ENCODE peak calls at places on chromosomes 11 and 22, in nine cellular contexts. L is T follicular helper cell; Y is neuronal stem cell; D is astrocyte of the spinal cord; X is NCI-H345; Q is substantia nigra; M is SJSA1; R is NCI-H446; N is activated CD4-positive, alpha-beta T cell treated with anti-CD3 and anti-CD28 coated beads for 24 hours. E is an unnamed sample.

GRCh38 chr11:86999859-87000753 is 37.6 kb upstream of the TMEM135 start:
- DNase-seq in L (no peak), Y (no peak), D (peak), X (no peak), Q (no peak), M (no peak), R (no peak), N (no peak), E (no peak)

GRCh38 chr11:96054870-96055705 is 131.2 kb upstream of the MTMR2 start:
- DNase-seq in L (no peak), Y (peak), D (peak), X (peak), Q (no peak), M (no peak), R (no peak), N (no peak), E (no peak)

GRCh38 chr11:65897020-65897471 is 3.1 kb downstream of the FOSL1 start:
- DNase-seq in L (no peak), Y (no peak), D (peak), X (no peak), Q (no peak), M (no peak), R (no peak), N (no peak), E (no peak)

GRCh38 chr11:128361451-128362020 is 225.8 kb downstream of the ETS1 start:
- DNase-seq in L (no peak), Y (no peak), D (peak), X (no peak), Q (no peak), M (peak), R (no peak), N (no peak), E (no peak)

GRCh38 chr22:41009222-41009948 is 58.2 kb downstream of the RBX1 start:
- DNase-seq in L (no peak), Y (no peak), D (peak), X (peak), Q (no peak), M (no peak), R (no peak), N (no peak), E (no peak)

GRCh38 chr11:125609545-125609944 is 15.4 kb upstream of the CHEK1 start:
- DNase-seq in L (no peak), Y (no peak), D (no peak), X (no peak), Q (no peak), M (no peak), R (no peak), N (no peak), E (no peak)

GRCh38 chr11:132346558-132347148 is 976.2 kb downstream of the NTM start:
- DNase-seq in L (no peak), Y (no peak), D (no peak), X (no peak), Q (no peak), M (no peak), R (no peak), N (no peak), E (no peak)

GRCh38 chr11:60130496-60130895 is 42.0 kb downstream of the MS4A2 start:
- DNase-seq in L (no peak), Y (peak), D (no peak), X (peak), Q (no peak), M (no peak), R (peak), N (no peak), E (no peak)

GRCh38 chr11:102994101-102994500 is 38.6 kb upstream of the MMP13 start:
- DNase-seq in L (no peak), Y (no peak), D (peak), X (no peak), Q (no peak), M (no peak), R (no peak), N (no peak), E (no peak)

GRCh38 chr11:95589893-95590612 is 199.5 kb downstream of the FAM76B start:
- DNase-seq in L (no peak), Y (no peak), D (no peak), X (no peak), Q (no peak), M (no peak), R (no peak), N (no peak), E (no peak)

E was measured in NCI-H2107.